ENCODE peak calls at places on chromosome 3, in seven cellular contexts. P is foreskin fibroblast, F is uterus, W is A673, E is body of pancreas, O is GM12865, K is hepatocyte. N is an unnamed sample.

GRCh38 chr3:7144696-7145308 is 283.9 kb downstream of the GRM7 start:
- DNase-seq in F (no peak), P (no peak), K (peak), E (peak), W (peak), O (peak), N (no peak)

GRCh38 chr3:146598486-146598885 is 6.7 kb downstream of the PLSCR5 start:
- DNase-seq in E (no peak), W (no peak), P (peak), F (no peak), O (no peak), K (no peak), N (peak)

GRCh38 chr3:28799084-28799483 is 450.5 kb upstream of the AZI2 start:
- DNase-seq in P (no peak), F (no peak), K (no peak), W (peak), O (peak), E (no peak), N (no peak)

GRCh38 chr3:77605308-77605707 is 565.4 kb downstream of the ROBO2 start:
- DNase-seq in F (no peak), P (no peak), K (peak), O (no peak), E (no peak), W (no peak), N (no peak)

GRCh38 chr3:128496602-128497304 is 3.8 kb upstream of the GATA2 start:
- DNase-seq in P (no peak), W (no peak), F (peak), E (peak), K (no peak), O (no peak), N (no peak)

GRCh38 chr3:100269410-100270217 is 8.8 kb downstream of the TBC1D23 start:
- DNase-seq in O (no peak), E (no peak), W (peak), F (no peak), P (peak), K (no peak), N (peak)

GRCh38 chr3:100033184-100033583 is 81.1 kb downstream of the FILIP1L start:
- DNase-seq in E (no peak), F (no peak), P (no peak), O (no peak), K (peak), W (no peak), N (peak)

GRCh38 chr3:130905551-130905950 is 11.7 kb downstream of the ATP2C1 start:
- DNase-seq in F (no peak), E (no peak), P (peak), O (no peak), W (peak), K (peak), N (peak)

GRCh38 chr3:72487078-72487765 is 361.0 kb downstream of the SHQ1 start:
- DNase-seq in K (peak), O (peak), F (peak), P (peak), E (peak), W (peak), N (peak)

GRCh38 chr3:194440756-194441155 is 41.7 kb upstream of the GP5 start:
- DNase-seq in W (no peak), O (no peak), K (no peak), E (no peak), P (no peak), F (no peak), N (no peak)

GRCh38 chr3:104546301-104546700 is 820.4 kb upstream of the ALCAM start:
- DNase-seq in P (no peak), W (no peak), F (no peak), E (no peak), K (no peak), O (no peak), N (no peak)

GRCh38 chr3:171417813-171418212 is 42.4 kb downstream of the TNIK start:
- DNase-seq in O (no peak), K (peak), E (no peak), P (peak), F (no peak), W (no peak), N (peak)

GRCh38 chr3:172181936-172182708 is 142.7 kb downstream of the FNDC3B start:
- DNase-seq in F (no peak), E (no peak), O (peak), K (no peak), W (no peak), P (peak), N (no peak)

GRCh38 chr3:51338632-51339031 is 46.5 kb upstream of the MANF start:
- DNase-seq in K (no peak), F (no peak), O (no peak), E (no peak), P (no peak), W (no peak), N (no peak)

GRCh38 chr3:17302774-17303173 is 418.0 kb downstream of the PLCL2 start:
- DNase-seq in W (no peak), O (no peak), P (peak), F (peak), E (no peak), K (no peak), N (peak)

GRCh38 chr3:115071122-115071521 is 76.0 kb downstream of the ZBTB20 start:
- DNase-seq in P (no peak), O (no peak), E (no peak), W (no peak), K (no peak), F (no peak), N (no peak)

GRCh38 chr3:16828815-16829214 is 55.9 kb upstream of the PLCL2 start:
- DNase-seq in F (no peak), W (peak), E (peak), K (peak), O (peak), P (peak), N (no peak)

GRCh38 chr3:44477312-44478030 is at the start of gene ZNF445:
- DNase-seq in E (peak), O (peak), P (peak), F (peak), K (peak), W (peak), N (peak)

GRCh38 chr3:112061152-112061551 is 25.0 kb upstream of the C3orf52 start:
- DNase-seq in P (no peak), E (no peak), K (no peak), O (no peak), W (no peak), F (no peak), N (no peak)

GRCh38 chr3:169496402-169496801 is 167.1 kb downstream of the MECOM start:
- DNase-seq in K (no peak), W (no peak), O (no peak), F (no peak), E (no peak), P (no peak), N (no peak)

GRCh38 chr3:5160926-5161858 is 26.3 kb upstream of the EDEM1 start:
- DNase-seq in W (peak), O (no peak), F (no peak), P (no peak), K (no peak), E (no peak), N (no peak)

GRCh38 chr3:30578986-30579579 is 27.3 kb upstream of the TGFBR2 start:
- DNase-seq in F (peak), K (no peak), O (no peak), W (no peak), P (no peak), E (no peak), N (no peak)

GRCh38 chr3:1439395-1439794 is 346.6 kb downstream of the CNTN6 start:
- DNase-seq in P (no peak), F (no peak), W (peak), E (peak), O (peak), K (peak), N (no peak)

GRCh38 chr3:125143982-125144652 is 68.4 kb downstream of the SLC12A8 start:
- DNase-seq in O (no peak), K (no peak), E (no peak), W (peak), P (no peak), F (no peak), N (no peak)

GRCh38 chr3:99757948-99758347 is 59.7 kb upstream of the CMSS1 start:
- DNase-seq in E (no peak), W (no peak), O (no peak), P (no peak), F (no peak), K (no peak), N (no peak)

GRCh38 chr3:13686332-13686731 is 137.4 kb downstream of the FBLN2 start:
- DNase-seq in P (no peak), W (no peak), F (no peak), O (no peak), E (no peak), K (no peak), N (no peak)

GRCh38 chr3:155989536-155989935 is 119.1 kb downstream of the GMPS start:
- DNase-seq in W (no peak), P (no peak), E (no peak), K (no peak), F (no peak), O (no peak), N (no peak)

GRCh38 chr3:101509811-101510210 is 3.2 kb downstream of the SENP7 start:
- DNase-seq in E (no peak), F (no peak), W (no peak), O (no peak), P (peak), K (no peak), N (no peak)

GRCh38 chr3:124974691-124975090 is 40.1 kb upstream of the MUC13 start:
- DNase-seq in E (no peak), K (peak), F (no peak), O (no peak), P (no peak), W (no peak), N (no peak)

GRCh38 chr3:41274944-41275668 is 75.8 kb downstream of the CTNNB1 start:
- DNase-seq in F (no peak), P (peak), O (no peak), K (peak), W (no peak), E (no peak), N (peak)

GRCh38 chr3:11844891-11845290 is 1.8 kb downstream of the TAMM41 start:
- DNase-seq in P (no peak), E (no peak), F (no peak), O (no peak), W (no peak), K (no peak), N (no peak)
- H3K4me3 ChIP-seq in P (peak), E (no peak), F (no peak), O (peak), W (no peak), K (no peak), N (no peak)

DNA sequence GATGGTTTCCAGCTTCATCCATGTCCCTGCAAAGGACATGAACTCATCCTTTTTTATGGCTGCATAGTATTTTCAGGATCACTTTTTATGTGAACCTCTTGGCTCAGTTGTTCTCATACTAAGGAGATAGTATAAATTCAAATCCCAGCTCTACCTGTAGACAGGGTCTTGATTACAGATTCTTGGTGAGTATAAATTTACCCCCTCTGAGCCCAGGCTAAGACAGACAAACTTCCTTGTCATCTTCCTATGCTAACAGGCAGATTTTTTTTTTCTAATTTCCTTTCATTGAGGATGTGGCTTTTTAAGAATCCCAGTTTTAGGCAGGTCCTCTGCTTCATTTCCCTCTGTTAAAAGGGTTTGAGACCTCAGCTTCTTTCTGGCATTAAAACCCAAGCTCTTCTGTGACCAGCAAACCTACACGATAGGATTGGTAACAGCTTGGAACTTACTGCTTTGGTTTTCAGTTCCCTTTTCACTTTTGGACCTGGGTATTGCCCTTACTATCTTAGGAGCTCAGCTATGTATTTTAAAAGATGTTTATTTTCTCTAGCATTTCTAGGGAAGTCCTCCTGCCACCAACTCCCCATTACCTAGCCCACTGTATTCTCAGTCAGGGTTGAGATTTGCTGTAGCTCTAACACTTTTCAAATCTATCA is 72.5 kb downstream of the VPS8 start:
- DNase-seq in P (no peak), F (no peak), W (no peak), K (no peak), E (no peak), O (peak), N (no peak)
- H3K4me3 ChIP-seq in P (no peak), F (no peak), W (no peak), K (no peak), E (no peak), O (no peak), N (no peak)

DNA sequence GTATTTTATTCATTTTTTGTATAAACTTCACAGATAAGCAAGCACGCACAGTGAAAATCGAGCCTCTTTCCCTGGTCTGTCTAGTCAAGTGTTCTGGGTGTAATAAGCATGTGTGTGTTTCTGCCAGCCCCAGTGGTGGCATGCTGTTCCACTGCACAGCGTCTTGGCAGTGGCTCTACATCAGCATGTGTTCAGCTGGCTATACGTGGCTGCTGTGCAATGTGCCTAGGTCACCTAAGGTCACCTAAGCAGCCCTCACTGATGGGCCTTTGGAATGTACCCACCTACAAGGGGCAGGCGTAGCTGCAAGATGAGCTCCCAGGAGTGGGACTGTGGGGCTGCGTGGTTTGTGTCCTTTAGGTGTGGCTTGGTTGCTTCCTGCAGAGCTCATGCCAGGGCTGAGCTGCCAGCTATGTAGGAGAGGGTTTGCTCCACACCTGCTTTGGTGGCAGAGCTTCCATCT is 4.9 kb downstream of the LIMD1 start:
- DNase-seq in F (no peak), P (no peak), K (no peak), W (no peak), O (no peak), E (peak), N (no peak)
- H3K4me3 ChIP-seq in F (no peak), P (no peak), K (no peak), W (no peak), O (peak), E (no peak), N (no peak)

GRCh38 chr3:184560531-184560930 is 1.1 kb upstream of the EPHB3 start:
- DNase-seq in P (no peak), W (no peak), K (no peak), E (no peak), O (no peak), F (no peak), N (no peak)
- H3K4me3 ChIP-seq in P (no peak), W (peak), K (no peak), E (no peak), O (no peak), F (peak), N (no peak)

DNA sequence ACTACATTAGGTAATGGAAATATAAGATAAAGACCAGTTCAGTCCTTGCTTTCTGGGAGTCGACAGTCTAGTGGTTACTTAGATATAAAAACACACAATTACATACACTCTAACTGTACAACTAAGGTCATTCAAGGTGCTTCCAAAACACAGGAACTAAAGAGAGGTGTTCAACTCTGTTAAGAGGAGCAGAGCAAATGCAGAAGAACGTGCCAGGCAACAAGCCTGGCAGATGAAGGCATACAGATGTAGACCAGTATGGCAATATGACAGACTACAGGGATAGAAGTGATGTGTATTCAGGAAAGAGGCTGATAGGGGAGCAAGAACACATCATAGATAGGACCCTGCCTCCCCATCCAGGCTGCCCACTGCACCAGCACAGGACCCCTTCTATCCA is 78.3 kb downstream of the CBLB start:
- DNase-seq in P (no peak), F (no peak), O (no peak), E (no peak), K (no peak), W (no peak), N (no peak)
- H3K4me3 ChIP-seq in P (no peak), F (no peak), O (no peak), E (no peak), K (no peak), W (no peak), N (no peak)